ENCODE peak calls at places on chromosomes 4 and X, in eight cellular contexts. One of them, this sample, is unnamed.

GRCh38 chrX:18129694-18130093 is 91.0 kb downstream of the BEND2 start:
- DNase-seq in AG20443: no peak
- DNase-seq in activated T-helper 1 cell treated with Interleukin-2 at 50 U/mL for 16 hours: no peak
- DNase-seq in activated CD4-positive, alpha-beta T cell treated with anti-CD3 and anti-CD28 coated beads, Interleukin-2, amount 50 U/mL, for 48 hours: no peak
- DNase-seq in gastrocnemius medialis: no peak
- DNase-seq in GDM1: no peak
- DNase-seq in psoas muscle: no peak
- DNase-seq in stimulated activated naive CD8-positive, alpha-beta T cell treated with anti-CD3 and anti-CD28 coated beads, Interleukin-15, Interleukin-2, amounts not matched to agents 100 U/mL and 50 U/mL, for 24 hours: no peak
- DNase-seq in this sample: no peak

GRCh38 chr4:56757821-56758400 is 63.6 kb downstream of the SPINK2 start:
- DNase-seq in psoas muscle: no peak
- DNase-seq in activated T-helper 1 cell treated with Interleukin-2 at 50 U/mL for 16 hours: peak; percentile 44
- DNase-seq in AG20443: peak; percentile 89
- DNase-seq in GDM1: peak; percentile 81
- DNase-seq in activated CD4-positive, alpha-beta T cell treated with anti-CD3 and anti-CD28 coated beads, Interleukin-2, amount 50 U/mL, for 48 hours: peak; percentile 85
- DNase-seq in stimulated activated naive CD8-positive, alpha-beta T cell treated with anti-CD3 and anti-CD28 coated beads, Interleukin-15, Interleukin-2, amounts not matched to agents 100 U/mL and 50 U/mL, for 24 hours: peak; percentile 82
- DNase-seq in gastrocnemius medialis: peak; percentile 17
- DNase-seq in this sample: no peak

GRCh38 chrX:78886550-78886949 is 58.6 kb upstream of the P2RY10 start:
- DNase-seq in GDM1: peak; percentile 2
- DNase-seq in stimulated activated naive CD8-positive, alpha-beta T cell treated with anti-CD3 and anti-CD28 coated beads, Interleukin-15, Interleukin-2, amounts not matched to agents 100 U/mL and 50 U/mL, for 24 hours: no peak
- DNase-seq in activated T-helper 1 cell treated with Interleukin-2 at 50 U/mL for 16 hours: no peak
- DNase-seq in activated CD4-positive, alpha-beta T cell treated with anti-CD3 and anti-CD28 coated beads, Interleukin-2, amount 50 U/mL, for 48 hours: no peak
- DNase-seq in AG20443: peak; percentile 9
- DNase-seq in psoas muscle: no peak
- DNase-seq in gastrocnemius medialis: no peak
- DNase-seq in this sample: no peak

GRCh38 chr4:19478791-19479190 is 772.9 kb upstream of the SLIT2 start:
- DNase-seq in AG20443: peak; percentile 18
- DNase-seq in activated CD4-positive, alpha-beta T cell treated with anti-CD3 and anti-CD28 coated beads, Interleukin-2, amount 50 U/mL, for 48 hours: no peak
- DNase-seq in psoas muscle: no peak
- DNase-seq in gastrocnemius medialis: no peak
- DNase-seq in stimulated activated naive CD8-positive, alpha-beta T cell treated with anti-CD3 and anti-CD28 coated beads, Interleukin-15, Interleukin-2, amounts not matched to agents 100 U/mL and 50 U/mL, for 24 hours: no peak
- DNase-seq in GDM1: no peak
- DNase-seq in activated T-helper 1 cell treated with Interleukin-2 at 50 U/mL for 16 hours: no peak
- DNase-seq in this sample: no peak

GRCh38 chr4:14110407-14110806 is 482.9 kb upstream of the BOD1L1 start:
- DNase-seq in GDM1: no peak
- DNase-seq in activated CD4-positive, alpha-beta T cell treated with anti-CD3 and anti-CD28 coated beads, Interleukin-2, amount 50 U/mL, for 48 hours: no peak
- DNase-seq in psoas muscle: no peak
- DNase-seq in AG20443: peak; percentile 57
- DNase-seq in stimulated activated naive CD8-positive, alpha-beta T cell treated with anti-CD3 and anti-CD28 coated beads, Interleukin-15, Interleukin-2, amounts not matched to agents 100 U/mL and 50 U/mL, for 24 hours: no peak
- DNase-seq in gastrocnemius medialis: no peak
- DNase-seq in activated T-helper 1 cell treated with Interleukin-2 at 50 U/mL for 16 hours: no peak
- DNase-seq in this sample: no peak

GRCh38 chr4:185634066-185634652 is 98.9 kb upstream of the PDLIM3 start:
- DNase-seq in activated CD4-positive, alpha-beta T cell treated with anti-CD3 and anti-CD28 coated beads, Interleukin-2, amount 50 U/mL, for 48 hours: no peak
- DNase-seq in stimulated activated naive CD8-positive, alpha-beta T cell treated with anti-CD3 and anti-CD28 coated beads, Interleukin-15, Interleukin-2, amounts not matched to agents 100 U/mL and 50 U/mL, for 24 hours: no peak
- DNase-seq in psoas muscle: no peak
- DNase-seq in AG20443: no peak
- DNase-seq in activated T-helper 1 cell treated with Interleukin-2 at 50 U/mL for 16 hours: no peak
- DNase-seq in GDM1: no peak
- DNase-seq in gastrocnemius medialis: no peak
- DNase-seq in this sample: no peak

GRCh38 chr4:146401274-146401673 is 120.5 kb downstream of the SLC10A7 start:
- DNase-seq in GDM1: no peak
- DNase-seq in activated T-helper 1 cell treated with Interleukin-2 at 50 U/mL for 16 hours: no peak
- DNase-seq in stimulated activated naive CD8-positive, alpha-beta T cell treated with anti-CD3 and anti-CD28 coated beads, Interleukin-15, Interleukin-2, amounts not matched to agents 100 U/mL and 50 U/mL, for 24 hours: no peak
- DNase-seq in gastrocnemius medialis: no peak
- DNase-seq in AG20443: no peak
- DNase-seq in activated CD4-positive, alpha-beta T cell treated with anti-CD3 and anti-CD28 coated beads, Interleukin-2, amount 50 U/mL, for 48 hours: no peak
- DNase-seq in psoas muscle: no peak
- DNase-seq in this sample: no peak

GRCh38 chrX:41522071-41522470 is 74.9 kb downstream of the NYX start:
- DNase-seq in psoas muscle: no peak
- DNase-seq in AG20443: no peak
- DNase-seq in gastrocnemius medialis: no peak
- DNase-seq in activated T-helper 1 cell treated with Interleukin-2 at 50 U/mL for 16 hours: no peak
- DNase-seq in stimulated activated naive CD8-positive, alpha-beta T cell treated with anti-CD3 and anti-CD28 coated beads, Interleukin-15, Interleukin-2, amounts not matched to agents 100 U/mL and 50 U/mL, for 24 hours: no peak
- DNase-seq in activated CD4-positive, alpha-beta T cell treated with anti-CD3 and anti-CD28 coated beads, Interleukin-2, amount 50 U/mL, for 48 hours: no peak
- DNase-seq in GDM1: no peak
- DNase-seq in this sample: no peak

GRCh38 chr4:186852964-186853391 is 129.3 kb upstream of the FAT1 start:
- DNase-seq in gastrocnemius medialis: no peak
- DNase-seq in psoas muscle: no peak
- DNase-seq in activated CD4-positive, alpha-beta T cell treated with anti-CD3 and anti-CD28 coated beads, Interleukin-2, amount 50 U/mL, for 48 hours: no peak
- DNase-seq in activated T-helper 1 cell treated with Interleukin-2 at 50 U/mL for 16 hours: no peak
- DNase-seq in GDM1: no peak
- DNase-seq in stimulated activated naive CD8-positive, alpha-beta T cell treated with anti-CD3 and anti-CD28 coated beads, Interleukin-15, Interleukin-2, amounts not matched to agents 100 U/mL and 50 U/mL, for 24 hours: no peak
- DNase-seq in AG20443: no peak
- DNase-seq in this sample: no peak

GRCh38 chr4:33160126-33160525 is 2440.0 kb downstream of the PCDH7 start:
- DNase-seq in gastrocnemius medialis: no peak
- DNase-seq in activated CD4-positive, alpha-beta T cell treated with anti-CD3 and anti-CD28 coated beads, Interleukin-2, amount 50 U/mL, for 48 hours: no peak
- DNase-seq in psoas muscle: no peak
- DNase-seq in AG20443: peak; percentile 56
- DNase-seq in activated T-helper 1 cell treated with Interleukin-2 at 50 U/mL for 16 hours: no peak
- DNase-seq in GDM1: no peak
- DNase-seq in stimulated activated naive CD8-positive, alpha-beta T cell treated with anti-CD3 and anti-CD28 coated beads, Interleukin-15, Interleukin-2, amounts not matched to agents 100 U/mL and 50 U/mL, for 24 hours: no peak
- DNase-seq in this sample: no peak

GRCh38 chr4:119623025-119623424 is 5.6 kb downstream of the PDE5A start:
- DNase-seq in GDM1: no peak
- DNase-seq in stimulated activated naive CD8-positive, alpha-beta T cell treated with anti-CD3 and anti-CD28 coated beads, Interleukin-15, Interleukin-2, amounts not matched to agents 100 U/mL and 50 U/mL, for 24 hours: no peak
- DNase-seq in activated CD4-positive, alpha-beta T cell treated with anti-CD3 and anti-CD28 coated beads, Interleukin-2, amount 50 U/mL, for 48 hours: no peak
- DNase-seq in AG20443: no peak
- DNase-seq in activated T-helper 1 cell treated with Interleukin-2 at 50 U/mL for 16 hours: no peak
- DNase-seq in psoas muscle: no peak
- DNase-seq in gastrocnemius medialis: no peak
- DNase-seq in this sample: no peak

GRCh38 chrX:20693071-20693470 is 426.4 kb upstream of the RPS6KA3 start:
- DNase-seq in AG20443: peak; percentile 37
- DNase-seq in gastrocnemius medialis: no peak
- DNase-seq in activated T-helper 1 cell treated with Interleukin-2 at 50 U/mL for 16 hours: no peak
- DNase-seq in activated CD4-positive, alpha-beta T cell treated with anti-CD3 and anti-CD28 coated beads, Interleukin-2, amount 50 U/mL, for 48 hours: no peak
- DNase-seq in GDM1: no peak
- DNase-seq in stimulated activated naive CD8-positive, alpha-beta T cell treated with anti-CD3 and anti-CD28 coated beads, Interleukin-15, Interleukin-2, amounts not matched to agents 100 U/mL and 50 U/mL, for 24 hours: no peak
- DNase-seq in psoas muscle: no peak
- DNase-seq in this sample: no peak

GRCh38 chrX:133007458-133007857 is 49.0 kb upstream of the HS6ST2 start:
- DNase-seq in GDM1: no peak
- DNase-seq in AG20443: no peak
- DNase-seq in activated CD4-positive, alpha-beta T cell treated with anti-CD3 and anti-CD28 coated beads, Interleukin-2, amount 50 U/mL, for 48 hours: no peak
- DNase-seq in psoas muscle: no peak
- DNase-seq in gastrocnemius medialis: no peak
- DNase-seq in activated T-helper 1 cell treated with Interleukin-2 at 50 U/mL for 16 hours: no peak
- DNase-seq in stimulated activated naive CD8-positive, alpha-beta T cell treated with anti-CD3 and anti-CD28 coated beads, Interleukin-15, Interleukin-2, amounts not matched to agents 100 U/mL and 50 U/mL, for 24 hours: no peak
- DNase-seq in this sample: no peak

GRCh38 chr4:4415107-4415805 is 28.4 kb downstream of the NSG1 start:
- DNase-seq in AG20443: no peak
- DNase-seq in activated T-helper 1 cell treated with Interleukin-2 at 50 U/mL for 16 hours: no peak
- DNase-seq in GDM1: no peak
- DNase-seq in gastrocnemius medialis: no peak
- DNase-seq in stimulated activated naive CD8-positive, alpha-beta T cell treated with anti-CD3 and anti-CD28 coated beads, Interleukin-15, Interleukin-2, amounts not matched to agents 100 U/mL and 50 U/mL, for 24 hours: no peak
- DNase-seq in psoas muscle: peak; percentile 47
- DNase-seq in activated CD4-positive, alpha-beta T cell treated with anti-CD3 and anti-CD28 coated beads, Interleukin-2, amount 50 U/mL, for 48 hours: no peak
- DNase-seq in this sample: no peak

GRCh38 chr4:5912614-5913019 is 19.7 kb upstream of the CRMP1 start:
- DNase-seq in gastrocnemius medialis: no peak
- DNase-seq in GDM1: no peak
- DNase-seq in AG20443: no peak
- DNase-seq in stimulated activated naive CD8-positive, alpha-beta T cell treated with anti-CD3 and anti-CD28 coated beads, Interleukin-15, Interleukin-2, amounts not matched to agents 100 U/mL and 50 U/mL, for 24 hours: no peak
- DNase-seq in psoas muscle: no peak
- DNase-seq in activated CD4-positive, alpha-beta T cell treated with anti-CD3 and anti-CD28 coated beads, Interleukin-2, amount 50 U/mL, for 48 hours: no peak
- DNase-seq in activated T-helper 1 cell treated with Interleukin-2 at 50 U/mL for 16 hours: no peak
- DNase-seq in this sample: no peak

GRCh38 chrX:40976971-40977370 is 108.3 kb upstream of the USP9X start:
- DNase-seq in activated CD4-positive, alpha-beta T cell treated with anti-CD3 and anti-CD28 coated beads, Interleukin-2, amount 50 U/mL, for 48 hours: no peak
- DNase-seq in AG20443: no peak
- DNase-seq in gastrocnemius medialis: no peak
- DNase-seq in activated T-helper 1 cell treated with Interleukin-2 at 50 U/mL for 16 hours: no peak
- DNase-seq in psoas muscle: no peak
- DNase-seq in stimulated activated naive CD8-positive, alpha-beta T cell treated with anti-CD3 and anti-CD28 coated beads, Interleukin-15, Interleukin-2, amounts not matched to agents 100 U/mL and 50 U/mL, for 24 hours: no peak
- DNase-seq in GDM1: no peak
- DNase-seq in this sample: no peak

GRCh38 chrX:13001961-13002671 is 27.2 kb downstream of the TMSB4X start:
- DNase-seq in gastrocnemius medialis: no peak
- DNase-seq in stimulated activated naive CD8-positive, alpha-beta T cell treated with anti-CD3 and anti-CD28 coated beads, Interleukin-15, Interleukin-2, amounts not matched to agents 100 U/mL and 50 U/mL, for 24 hours: no peak
- DNase-seq in activated T-helper 1 cell treated with Interleukin-2 at 50 U/mL for 16 hours: no peak
- DNase-seq in GDM1: no peak
- DNase-seq in psoas muscle: no peak
- DNase-seq in activated CD4-positive, alpha-beta T cell treated with anti-CD3 and anti-CD28 coated beads, Interleukin-2, amount 50 U/mL, for 48 hours: no peak
- DNase-seq in AG20443: no peak
- DNase-seq in this sample: no peak

GRCh38 chrX:41512394-41512793 is 65.3 kb downstream of the NYX start:
- DNase-seq in AG20443: no peak
- DNase-seq in activated CD4-positive, alpha-beta T cell treated with anti-CD3 and anti-CD28 coated beads, Interleukin-2, amount 50 U/mL, for 48 hours: peak; percentile 12
- DNase-seq in psoas muscle: no peak
- DNase-seq in GDM1: no peak
- DNase-seq in gastrocnemius medialis: no peak
- DNase-seq in stimulated activated naive CD8-positive, alpha-beta T cell treated with anti-CD3 and anti-CD28 coated beads, Interleukin-15, Interleukin-2, amounts not matched to agents 100 U/mL and 50 U/mL, for 24 hours: no peak
- DNase-seq in activated T-helper 1 cell treated with Interleukin-2 at 50 U/mL for 16 hours: no peak
- DNase-seq in this sample: no peak

GRCh38 chrX:54758114-54759055 is 39.7 kb downstream of the ITIH6 start:
- DNase-seq in gastrocnemius medialis: peak; percentile 52
- DNase-seq in stimulated activated naive CD8-positive, alpha-beta T cell treated with anti-CD3 and anti-CD28 coated beads, Interleukin-15, Interleukin-2, amounts not matched to agents 100 U/mL and 50 U/mL, for 24 hours: no peak
- DNase-seq in psoas muscle: no peak
- DNase-seq in activated CD4-positive, alpha-beta T cell treated with anti-CD3 and anti-CD28 coated beads, Interleukin-2, amount 50 U/mL, for 48 hours: no peak
- DNase-seq in activated T-helper 1 cell treated with Interleukin-2 at 50 U/mL for 16 hours: no peak
- DNase-seq in GDM1: no peak
- DNase-seq in AG20443: no peak
- DNase-seq in this sample: no peak

This sample was measured in Right ventricle myocardium superior.